ENCODE peak calls at places on chromosomes 7 and 10, in five cellular contexts. One of them, this sample, is unnamed.

GRCh38 chr7:127250312-127251047 is 2.3 kb downstream of the GRM8 start:
- DNase-seq in fibroblast of pulmonary artery: peak
- DNase-seq in brain microvascular endothelial cell: no peak
- DNase-seq in AG09309: no peak
- DNase-seq in fibroblast of lung: no peak
- DNase-seq in this sample: peak

GRCh38 chr10:93771354-93771753 is 13.6 kb downstream of the LGI1 start:
- DNase-seq in fibroblast of lung: no peak
- DNase-seq in fibroblast of pulmonary artery: no peak
- DNase-seq in brain microvascular endothelial cell: no peak
- DNase-seq in AG09309: no peak
- DNase-seq in this sample: no peak

GRCh38 chr7:33191326-33191725 is 62.0 kb downstream of the BBS9 start:
- DNase-seq in AG09309: no peak
- DNase-seq in fibroblast of pulmonary artery: no peak
- DNase-seq in brain microvascular endothelial cell: no peak
- DNase-seq in fibroblast of lung: no peak
- DNase-seq in this sample: no peak

GRCh38 chr10:128047337-128047736 is 78.9 kb downstream of the MKI67 start:
- DNase-seq in fibroblast of pulmonary artery: peak
- DNase-seq in fibroblast of lung: peak
- DNase-seq in AG09309: no peak
- DNase-seq in brain microvascular endothelial cell: peak
- DNase-seq in this sample: peak

GRCh38 chr7:116786791-116787443 is 75.5 kb upstream of the CAPZA2 start:
- DNase-seq in AG09309: no peak
- DNase-seq in fibroblast of lung: no peak
- DNase-seq in fibroblast of pulmonary artery: peak
- DNase-seq in brain microvascular endothelial cell: peak
- DNase-seq in this sample: peak

GRCh38 chr10:43844236-43844635 is 195.6 kb upstream of the ZNF32 start:
- DNase-seq in brain microvascular endothelial cell: no peak
- DNase-seq in fibroblast of lung: no peak
- DNase-seq in fibroblast of pulmonary artery: no peak
- DNase-seq in AG09309: no peak
- DNase-seq in this sample: no peak

GRCh38 chr10:48881937-48882336 is 57.7 kb downstream of the LRRC18 start:
- DNase-seq in brain microvascular endothelial cell: no peak
- DNase-seq in fibroblast of lung: no peak
- DNase-seq in AG09309: no peak
- DNase-seq in fibroblast of pulmonary artery: no peak
- DNase-seq in this sample: no peak

GRCh38 chr10:46092523-46093195 is 46.6 kb upstream of the MSMB start:
- DNase-seq in fibroblast of pulmonary artery: no peak
- DNase-seq in fibroblast of lung: no peak
- DNase-seq in AG09309: no peak
- DNase-seq in brain microvascular endothelial cell: no peak
- DNase-seq in this sample: no peak

GRCh38 chr10:132521466-132522102 is 16.0 kb upstream of the INPP5A start:
- DNase-seq in AG09309: no peak
- DNase-seq in fibroblast of lung: no peak
- DNase-seq in brain microvascular endothelial cell: no peak
- DNase-seq in fibroblast of pulmonary artery: no peak
- DNase-seq in this sample: no peak

GRCh38 chr7:126016722-126017121 is 1087.1 kb upstream of the POT1 start:
- DNase-seq in brain microvascular endothelial cell: peak
- DNase-seq in fibroblast of lung: peak
- DNase-seq in AG09309: no peak
- DNase-seq in fibroblast of pulmonary artery: no peak
- DNase-seq in this sample: no peak

GRCh38 chr7:121366852-121367431 is 29.2 kb downstream of the FAM3C start:
- DNase-seq in AG09309: no peak
- DNase-seq in brain microvascular endothelial cell: no peak
- DNase-seq in fibroblast of pulmonary artery: peak
- DNase-seq in fibroblast of lung: peak
- DNase-seq in this sample: peak

GRCh38 chr7:14457567-14458453 is 444.7 kb downstream of the DGKB start:
- DNase-seq in brain microvascular endothelial cell: peak
- DNase-seq in fibroblast of pulmonary artery: peak
- DNase-seq in fibroblast of lung: peak
- DNase-seq in AG09309: peak
- DNase-seq in this sample: peak

GRCh38 chr10:91090761-91091529 is 129.5 kb upstream of the PCGF5 start:
- DNase-seq in AG09309: peak
- DNase-seq in brain microvascular endothelial cell: peak
- DNase-seq in fibroblast of lung: peak
- DNase-seq in fibroblast of pulmonary artery: no peak
- DNase-seq in this sample: no peak
- TF ChIP-seq CTCF in AG09309: peak
- TF ChIP-seq CTCF in brain microvascular endothelial cell: peak
- TF ChIP-seq CTCF in fibroblast of lung: peak
- TF ChIP-seq CTCF in fibroblast of pulmonary artery: peak
- TF ChIP-seq CTCF in this sample: peak

GRCh38 chr7:28785002-28785995 is 172.8 kb downstream of the TRIL start:
- DNase-seq in fibroblast of pulmonary artery: no peak
- DNase-seq in AG09309: no peak
- DNase-seq in brain microvascular endothelial cell: no peak
- DNase-seq in fibroblast of lung: no peak
- DNase-seq in this sample: no peak

GRCh38 chr7:28787116-28787515 is 171.0 kb downstream of the TRIL start:
- DNase-seq in brain microvascular endothelial cell: no peak
- DNase-seq in fibroblast of lung: no peak
- DNase-seq in AG09309: no peak
- DNase-seq in fibroblast of pulmonary artery: no peak
- DNase-seq in this sample: no peak

GRCh38 chr7:28779929-28780328 is 178.2 kb downstream of the TRIL start:
- DNase-seq in brain microvascular endothelial cell: no peak
- DNase-seq in AG09309: no peak
- DNase-seq in fibroblast of lung: no peak
- DNase-seq in fibroblast of pulmonary artery: no peak
- DNase-seq in this sample: no peak

GRCh38 chr7:28782362-28782761 is 175.8 kb downstream of the TRIL start:
- DNase-seq in brain microvascular endothelial cell: no peak
- DNase-seq in fibroblast of pulmonary artery: no peak
- DNase-seq in fibroblast of lung: no peak
- DNase-seq in AG09309: no peak
- DNase-seq in this sample: no peak

GRCh38 chr7:28784166-28784870 is 173.8 kb downstream of the TRIL start:
- DNase-seq in fibroblast of pulmonary artery: no peak
- DNase-seq in brain microvascular endothelial cell: no peak
- DNase-seq in AG09309: peak
- DNase-seq in fibroblast of lung: peak
- DNase-seq in this sample: no peak
- H3K4me3 ChIP-seq in fibroblast of pulmonary artery: no peak
- H3K4me3 ChIP-seq in brain microvascular endothelial cell: no peak
- H3K4me3 ChIP-seq in AG09309: no peak
- H3K4me3 ChIP-seq in fibroblast of lung: no peak
- H3K4me3 ChIP-seq in this sample: no peak

DNA sequence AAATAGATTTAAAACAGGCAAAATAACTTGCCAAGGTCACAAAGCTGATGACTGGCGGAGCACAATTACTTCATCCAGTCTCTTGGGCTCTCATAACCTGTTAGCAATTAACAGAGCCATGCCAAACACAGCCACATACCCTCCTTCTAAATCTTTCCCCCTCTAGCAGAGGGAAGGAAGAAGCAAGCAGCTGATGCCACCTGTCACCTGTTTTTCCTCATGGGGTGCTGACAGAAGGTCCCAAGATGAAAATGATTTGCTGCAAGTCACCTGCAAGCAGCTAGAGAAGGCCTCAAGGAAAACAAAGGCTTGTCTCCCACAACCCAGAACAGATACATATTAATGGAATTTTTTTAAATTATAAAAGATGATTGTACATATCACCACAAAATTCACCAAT is 117.8 kb downstream of the GFRA1 start:
- DNase-seq in fibroblast of pulmonary artery: no peak
- DNase-seq in AG09309: no peak
- DNase-seq in fibroblast of lung: no peak
- DNase-seq in brain microvascular endothelial cell: no peak
- DNase-seq in this sample: no peak
- TF ChIP-seq CTCF in fibroblast of pulmonary artery: no peak
- TF ChIP-seq CTCF in AG09309: no peak
- TF ChIP-seq CTCF in fibroblast of lung: no peak
- TF ChIP-seq CTCF in brain microvascular endothelial cell: no peak
- TF ChIP-seq CTCF in this sample: no peak

DNA sequence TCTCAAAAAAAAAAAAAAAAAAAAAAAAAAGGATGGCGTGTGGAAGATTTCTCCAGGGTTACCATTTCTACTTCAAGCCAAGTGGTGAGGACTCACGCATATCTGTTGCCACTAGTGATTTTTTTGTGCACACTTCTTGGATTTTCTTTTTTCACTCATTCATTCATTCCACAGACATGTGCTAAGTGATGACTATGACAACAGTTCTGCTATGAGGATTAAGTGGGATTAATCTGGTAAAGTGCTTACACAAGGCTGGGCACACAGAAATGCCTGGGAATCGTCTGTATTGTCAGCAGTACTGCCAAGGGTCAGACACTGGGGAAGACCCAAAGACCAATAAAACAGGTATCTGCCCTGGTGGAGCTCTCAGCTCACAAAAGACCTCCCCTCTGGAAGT is 6.3 kb upstream of the OPN1SW start:
- DNase-seq in AG09309: no peak
- DNase-seq in brain microvascular endothelial cell: no peak
- DNase-seq in fibroblast of pulmonary artery: no peak
- DNase-seq in fibroblast of lung: no peak
- DNase-seq in this sample: no peak
- H3K4me3 ChIP-seq in AG09309: no peak
- H3K4me3 ChIP-seq in brain microvascular endothelial cell: no peak
- H3K4me3 ChIP-seq in fibroblast of pulmonary artery: no peak
- H3K4me3 ChIP-seq in fibroblast of lung: no peak
- H3K4me3 ChIP-seq in this sample: no peak